ENCODE peak calls at places on chromosomes 2 and 18, in seven cellular contexts. O is CD8-positive, alpha-beta T cell; W is foreskin fibroblast; X is GM20000; Y is IMR-90; G is stomach; I is endothelial cell. C is an unnamed sample.

GRCh38 chr2:98390571-98391476 is 44.6 kb downstream of the CNGA3 start:
- DNase-seq in O (no peak), W (no peak), X (no peak), Y (no peak), G (no peak), I (no peak), C (no peak)

GRCh38 chr2:236545248-236545658 is 24.4 kb upstream of the ACKR3 start:
- DNase-seq in O (no peak), W (no peak), X (peak), Y (no peak), G (no peak), I (no peak), C (peak)

GRCh38 chr2:148273158-148273691 is 252.3 kb downstream of the MBD5 start:
- DNase-seq in O (no peak), W (no peak), X (no peak), Y (peak), G (no peak), I (no peak), C (no peak)

GRCh38 chr2:204187513-204188088 is 251.0 kb downstream of the ICOS start:
- DNase-seq in O (no peak), W (no peak), X (no peak), Y (no peak), G (no peak), I (no peak), C (no peak)

GRCh38 chr18:13712400-13713131 is 13.8 kb downstream of the FAM210A start:
- DNase-seq in O (no peak), W (no peak), X (no peak), Y (no peak), G (no peak), I (no peak), C (no peak)

GRCh38 chr2:111160758-111161157 is 40.0 kb downstream of the BCL2L11 start:
- DNase-seq in O (no peak), W (peak), X (no peak), Y (peak), G (no peak), I (no peak), C (no peak)

GRCh38 chr18:43893001-43893637 is 615.8 kb upstream of the SYT4 start:
- DNase-seq in O (no peak), W (peak), X (no peak), Y (peak), G (no peak), I (no peak), C (no peak)

GRCh38 chr2:9335322-9335754 is 88.0 kb downstream of the ITGB1BP1 start:
- DNase-seq in O (no peak), W (no peak), X (no peak), Y (no peak), G (no peak), I (no peak), C (no peak)

GRCh38 chr18:36688020-36688965 is 140.5 kb downstream of the TPGS2 start:
- DNase-seq in O (peak), W (peak), X (peak), Y (peak), G (peak), I (peak), C (peak)

GRCh38 chr2:70995227-70995729 is 605 bp upstream of the TEX261 start:
- DNase-seq in O (peak), W (peak), X (peak), Y (peak), G (peak), I (no peak), C (peak)

DNA sequence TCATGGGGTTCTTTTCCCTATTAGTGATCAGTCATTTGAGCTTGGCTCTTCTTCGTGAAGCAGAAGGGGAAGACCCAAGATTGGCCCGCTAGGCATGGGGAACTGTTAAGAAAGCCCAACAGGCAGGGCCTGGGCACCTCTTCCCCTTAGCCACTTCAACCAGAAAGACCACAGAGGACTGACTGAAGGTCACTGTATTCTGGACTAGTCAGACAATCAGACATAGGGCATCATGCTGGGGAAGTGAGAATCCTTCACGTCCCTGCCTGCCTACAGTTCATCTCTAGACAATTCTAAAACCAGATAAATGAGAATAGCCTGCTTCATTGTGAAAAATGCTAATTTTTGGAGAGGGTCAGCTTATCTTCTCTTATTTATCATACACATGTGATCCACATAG is 28.1 kb downstream of the FAP start:
- DNase-seq in O (no peak), W (no peak), X (no peak), Y (no peak), G (no peak), I (no peak), C (no peak)
- TF ChIP-seq CTCF in O (no peak), W (no peak), X (no peak), Y (no peak), G (no peak), I (no peak), C (no peak)

GRCh38 chr2:39437522-39438296 is 624 bp upstream of the MAP4K3 start:
- DNase-seq in O (peak), W (peak), X (peak), Y (peak), G (peak), I (no peak), C (peak)

GRCh38 chr2:39435254-39435653 is 1.8 kb downstream of the MAP4K3 start:
- DNase-seq in O (no peak), W (no peak), X (no peak), Y (peak), G (no peak), I (peak), C (no peak)

GRCh38 chr2:39434233-39434897 is 2.7 kb downstream of the MAP4K3 start:
- DNase-seq in O (no peak), W (no peak), X (no peak), Y (peak), G (no peak), I (no peak), C (no peak)

GRCh38 chr2:39436592-39437521 is at the start of gene MAP4K3:
- DNase-seq in O (peak), W (peak), X (peak), Y (peak), G (peak), I (peak), C (peak)

DNA sequence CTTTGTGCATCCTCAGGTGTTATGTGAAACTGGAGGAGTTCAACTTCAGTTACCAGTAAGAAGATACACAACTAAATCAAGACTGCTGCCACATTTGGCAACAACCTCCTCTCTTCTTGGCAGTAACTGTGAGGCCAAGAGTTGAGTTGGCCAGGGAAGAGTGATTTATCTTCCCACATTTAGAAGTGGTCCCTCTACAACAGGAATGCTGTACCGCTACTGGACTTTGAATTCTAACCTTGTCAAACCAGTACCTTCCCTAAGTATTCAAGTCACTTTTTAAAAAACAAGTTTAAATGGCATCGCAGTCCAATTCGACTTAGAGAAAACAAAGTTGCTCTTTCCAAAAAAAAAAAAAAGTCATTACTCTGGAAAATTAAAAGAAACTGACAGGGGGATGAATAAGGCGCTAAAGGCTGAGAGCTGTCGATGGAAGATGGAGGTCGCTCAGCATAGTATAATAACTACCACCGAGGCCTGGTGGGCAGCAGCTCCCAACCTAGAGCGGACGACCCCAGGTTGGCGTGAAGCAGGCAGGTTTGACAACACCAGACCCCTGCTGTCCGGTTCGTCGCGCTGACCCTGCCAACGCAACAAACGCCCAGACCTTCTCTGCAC is 1.0 kb downstream of the MAP4K3 start:
- DNase-seq in O (no peak), W (no peak), X (peak), Y (peak), G (no peak), I (no peak), C (peak)
- TF ChIP-seq CTCF in O (no peak), W (no peak), X (no peak), Y (no peak), G (no peak), I (no peak), C (no peak)

GRCh38 chr18:79677221-79677620 is 2.4 kb upstream of the CTDP1 start:
- DNase-seq in O (no peak), W (no peak), X (no peak), Y (no peak), G (no peak), I (no peak), C (no peak)
- TF ChIP-seq CTCF in O (no peak), W (no peak), X (no peak), Y (no peak), G (no peak), I (no peak), C (no peak)

DNA sequence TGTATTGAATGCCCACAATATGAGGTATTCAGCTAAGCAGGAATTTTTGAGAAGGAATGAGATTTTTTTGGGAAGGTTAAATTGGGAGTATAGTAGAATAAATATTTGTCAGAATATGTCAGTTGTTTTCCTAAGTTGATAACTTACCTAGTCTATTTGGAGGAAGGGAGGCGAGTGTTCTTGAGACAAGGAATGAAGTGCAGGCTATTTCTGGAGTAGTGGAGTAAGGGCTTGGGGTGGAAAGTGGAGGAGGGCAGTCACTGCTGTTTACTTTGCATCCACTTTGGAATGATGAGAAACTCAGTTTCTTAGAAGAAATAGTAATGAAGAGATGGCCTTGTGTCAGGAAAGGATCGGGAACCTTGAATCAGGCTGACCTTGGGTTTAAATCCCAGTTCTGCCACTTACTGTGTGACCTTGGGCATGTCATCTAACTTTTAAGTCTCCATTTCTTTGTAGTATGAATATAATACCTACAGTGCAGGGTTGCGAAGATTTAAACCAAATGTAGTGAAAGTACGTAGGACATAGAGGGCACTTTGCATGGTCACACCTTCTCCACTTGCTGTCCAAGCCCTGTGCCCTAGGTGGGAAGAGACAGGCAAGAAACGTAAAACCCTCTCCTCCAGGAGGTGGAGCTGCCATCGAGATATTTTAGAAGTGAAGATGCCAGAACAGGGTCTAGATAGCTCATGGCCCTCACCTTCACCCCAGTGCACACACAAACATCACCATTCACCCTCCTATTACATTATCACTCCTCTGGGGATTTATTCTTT is 25.2 kb upstream of the CYP27A1 start:
- DNase-seq in O (no peak), W (no peak), X (no peak), Y (no peak), G (no peak), I (no peak), C (no peak)
- TF ChIP-seq CTCF in O (no peak), W (no peak), X (no peak), Y (no peak), G (no peak), I (no peak), C (no peak)

GRCh38 chr2:232299927-232300674 is 78.5 kb upstream of the ALPP start:
- DNase-seq in O (no peak), W (no peak), X (no peak), Y (no peak), G (no peak), I (no peak), C (no peak)
- TF ChIP-seq CTCF in O (no peak), W (no peak), X (no peak), Y (no peak), G (no peak), I (no peak), C (no peak)

DNA sequence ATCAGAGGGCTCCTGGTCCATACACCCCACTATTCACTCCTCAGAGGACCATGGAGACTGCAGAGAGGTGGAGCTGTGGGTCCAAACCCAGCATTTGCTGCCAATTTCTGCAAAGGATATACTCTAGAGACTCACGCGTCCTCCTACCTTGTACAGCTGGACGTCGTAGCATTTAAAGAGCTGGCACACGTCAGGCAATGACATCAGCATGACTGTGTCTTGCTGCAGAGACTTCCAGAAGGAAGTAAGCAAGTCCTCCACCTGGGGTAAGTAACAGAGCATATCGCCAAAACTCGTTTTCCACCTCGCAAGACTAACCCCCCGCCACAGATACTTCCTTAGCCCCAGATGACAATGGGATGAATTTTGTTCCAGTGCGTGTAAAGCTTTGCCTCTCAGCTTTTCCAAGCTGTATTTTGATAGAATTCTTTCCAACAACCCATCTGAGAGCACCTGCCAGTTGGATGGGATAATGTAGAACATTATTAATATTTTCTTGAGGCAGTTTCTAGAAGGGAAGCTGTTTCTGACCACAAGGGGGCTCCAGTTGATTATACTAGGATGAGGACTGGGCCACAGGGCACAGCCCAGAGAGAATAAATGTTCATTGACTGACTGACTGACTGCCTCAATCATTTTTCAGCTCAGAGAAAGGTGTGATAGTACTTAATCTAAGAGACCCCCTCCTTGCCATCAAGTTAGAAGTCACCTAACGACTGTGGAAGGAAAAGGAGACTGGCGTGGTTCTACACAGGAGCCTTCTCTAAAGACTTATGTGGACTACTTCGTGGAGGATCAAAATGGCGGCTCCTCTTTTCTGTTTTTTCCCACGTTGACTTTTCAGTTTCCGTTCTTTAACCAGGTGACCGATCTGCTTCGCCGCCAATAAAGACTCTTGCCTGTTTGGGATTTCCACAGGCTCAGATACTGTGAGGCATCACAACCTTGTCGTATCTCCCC is 31.7 kb upstream of the CREG2 start:
- DNase-seq in O (peak), W (peak), X (peak), Y (peak), G (peak), I (peak), C (peak)
- TF ChIP-seq CTCF in O (peak), W (peak), X (peak), Y (peak), G (peak), I (peak), C (peak)

GRCh38 chr18:2104620-2105462 is 466.5 kb downstream of the METTL4 start:
- DNase-seq in O (peak), W (peak), X (peak), Y (peak), G (peak), I (peak), C (peak)
- TF ChIP-seq CTCF in O (peak), W (peak), X (peak), Y (peak), G (peak), I (peak), C (peak)

DNA sequence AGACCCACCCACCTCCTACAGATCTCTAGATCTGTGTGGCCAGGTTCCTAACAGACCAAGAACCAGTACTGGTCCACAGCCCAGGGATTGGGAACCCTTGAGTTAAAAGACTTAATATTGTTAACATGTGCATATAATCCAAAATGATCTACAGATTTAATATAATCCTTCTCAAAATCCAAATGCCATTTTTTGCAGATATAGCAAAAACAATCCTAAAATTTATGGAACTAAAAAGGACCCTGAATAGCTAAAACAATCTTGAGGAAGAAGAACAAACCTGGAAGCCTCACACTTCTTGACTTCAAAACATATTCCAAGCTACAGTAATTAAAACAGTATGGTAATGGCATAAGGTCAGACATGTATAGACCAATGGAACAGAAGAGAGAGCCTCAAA is 206.9 kb upstream of the SIX2 start:
- DNase-seq in O (no peak), W (no peak), X (no peak), Y (no peak), G (no peak), I (no peak), C (no peak)
- TF ChIP-seq CTCF in O (no peak), W (no peak), X (no peak), Y (no peak), G (no peak), I (no peak), C (no peak)

DNA sequence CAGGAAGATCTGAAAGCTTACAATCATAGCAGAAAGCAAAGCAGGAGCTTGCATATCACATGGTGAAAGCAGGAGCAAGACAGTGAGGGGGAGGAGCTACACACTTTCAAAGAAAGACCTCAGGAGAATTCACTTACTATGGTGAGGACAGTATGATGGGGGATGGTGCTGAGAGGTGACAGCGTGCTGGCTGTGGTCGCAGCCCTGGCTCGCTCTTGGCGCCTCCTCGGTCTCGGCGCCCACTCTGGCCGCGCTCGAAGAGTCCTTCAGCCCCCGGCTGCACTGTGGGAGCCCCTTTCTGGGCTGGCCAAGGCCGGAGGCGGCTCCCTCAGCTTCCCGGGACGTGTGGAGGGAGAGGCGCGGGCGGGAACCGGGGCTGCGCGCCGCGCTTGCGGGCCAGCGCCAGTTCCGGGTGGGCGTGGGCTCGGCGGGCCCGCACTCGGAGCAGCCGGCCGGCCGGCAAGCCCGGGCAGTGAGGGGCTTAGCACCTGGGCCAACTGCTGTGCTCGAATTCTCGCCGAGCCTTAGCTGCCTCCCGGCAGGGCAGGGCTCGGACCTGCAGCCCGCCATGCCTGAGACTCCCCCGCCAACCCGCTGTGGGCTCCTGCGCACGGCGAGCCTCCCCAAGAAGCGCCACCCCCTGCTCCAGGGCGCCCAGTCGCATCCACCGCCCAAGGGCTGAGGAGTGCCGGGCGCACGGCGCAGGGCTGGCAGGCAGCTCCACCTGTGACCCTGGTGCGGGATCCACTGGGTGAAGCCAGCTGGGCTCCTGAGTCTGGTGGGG is 131.9 kb upstream of the SPATS2L start:
- DNase-seq in O (no peak), W (no peak), X (no peak), Y (no peak), G (no peak), I (no peak), C (no peak)
- TF ChIP-seq CTCF in O (no peak), W (no peak), X (no peak), Y (no peak), G (no peak), I (no peak), C (no peak)

C was measured in GM13977.